ENCODE peak calls at places on chromosomes 12 and 14, in nine cellular contexts. One of them, this sample, is unnamed.
A peak's percentile ranks its signal among the peaks of the same experiment; 100 is the strongest.

GRCh38 chr12:9992296-9992695 is 6.6 kb downstream of the CLEC1B start:
- DNase-seq in COR-L47: no peak
- DNase-seq in breast epithelium: no peak
- DNase-seq in stimulated activated CD8-positive, alpha-beta memory T cell treated with anti-CD3 and anti-CD28 coated beads, Interleukin-4, amount 100 ng/mL, for 4 hours: no peak
- DNase-seq in right cardiac atrium: no peak
- DNase-seq in substantia nigra: no peak
- DNase-seq in HEK293T: no peak
- DNase-seq in activated B cell treated with CpG ODN at 0.5 μM for 24 hours: no peak
- DNase-seq in activated CD4-positive, alpha-beta T cell treated with anti-CD3 and anti-CD28 coated beads, Interleukin-2, amount 10 ng/mL, durations not matched to agents 7 days and 5 days: no peak
- DNase-seq in this sample: no peak

GRCh38 chr12:4899361-4899760 is 10.3 kb upstream of the KCNA1 start:
- DNase-seq in COR-L47: no peak
- DNase-seq in breast epithelium: no peak
- DNase-seq in stimulated activated CD8-positive, alpha-beta memory T cell treated with anti-CD3 and anti-CD28 coated beads, Interleukin-4, amount 100 ng/mL, for 4 hours: no peak
- DNase-seq in right cardiac atrium: no peak
- DNase-seq in substantia nigra: no peak
- DNase-seq in HEK293T: no peak
- DNase-seq in activated B cell treated with CpG ODN at 0.5 μM for 24 hours: no peak
- DNase-seq in activated CD4-positive, alpha-beta T cell treated with anti-CD3 and anti-CD28 coated beads, Interleukin-2, amount 10 ng/mL, durations not matched to agents 7 days and 5 days: no peak
- DNase-seq in this sample: no peak

GRCh38 chr12:107126688-107127481 is 33.5 kb upstream of the CRY1 start:
- DNase-seq in COR-L47: peak; percentile 52
- DNase-seq in breast epithelium: no peak
- DNase-seq in stimulated activated CD8-positive, alpha-beta memory T cell treated with anti-CD3 and anti-CD28 coated beads, Interleukin-4, amount 100 ng/mL, for 4 hours: no peak
- DNase-seq in right cardiac atrium: no peak
- DNase-seq in substantia nigra: no peak
- DNase-seq in HEK293T: no peak
- DNase-seq in activated B cell treated with CpG ODN at 0.5 μM for 24 hours: no peak
- DNase-seq in activated CD4-positive, alpha-beta T cell treated with anti-CD3 and anti-CD28 coated beads, Interleukin-2, amount 10 ng/mL, durations not matched to agents 7 days and 5 days: peak; percentile 9
- DNase-seq in this sample: no peak

GRCh38 chr14:87810711-87811110 is 182.3 kb downstream of the GALC start:
- DNase-seq in COR-L47: no peak
- DNase-seq in breast epithelium: no peak
- DNase-seq in stimulated activated CD8-positive, alpha-beta memory T cell treated with anti-CD3 and anti-CD28 coated beads, Interleukin-4, amount 100 ng/mL, for 4 hours: no peak
- DNase-seq in right cardiac atrium: no peak
- DNase-seq in substantia nigra: no peak
- DNase-seq in HEK293T: no peak
- DNase-seq in activated B cell treated with CpG ODN at 0.5 μM for 24 hours: no peak
- DNase-seq in activated CD4-positive, alpha-beta T cell treated with anti-CD3 and anti-CD28 coated beads, Interleukin-2, amount 10 ng/mL, durations not matched to agents 7 days and 5 days: no peak
- DNase-seq in this sample: no peak

GRCh38 chr12:130335517-130336392 is 1.9 kb upstream of the PIWIL1 start:
- DNase-seq in COR-L47: peak; percentile 52
- DNase-seq in breast epithelium: no peak
- DNase-seq in stimulated activated CD8-positive, alpha-beta memory T cell treated with anti-CD3 and anti-CD28 coated beads, Interleukin-4, amount 100 ng/mL, for 4 hours: no peak
- DNase-seq in right cardiac atrium: no peak
- DNase-seq in substantia nigra: no peak
- DNase-seq in HEK293T: peak; percentile 51
- DNase-seq in activated B cell treated with CpG ODN at 0.5 μM for 24 hours: no peak
- DNase-seq in activated CD4-positive, alpha-beta T cell treated with anti-CD3 and anti-CD28 coated beads, Interleukin-2, amount 10 ng/mL, durations not matched to agents 7 days and 5 days: peak; percentile 50
- DNase-seq in this sample: no peak

GRCh38 chr12:96211989-96212388 is 17.8 kb downstream of the ELK3 start:
- DNase-seq in COR-L47: no peak
- DNase-seq in breast epithelium: no peak
- DNase-seq in stimulated activated CD8-positive, alpha-beta memory T cell treated with anti-CD3 and anti-CD28 coated beads, Interleukin-4, amount 100 ng/mL, for 4 hours: no peak
- DNase-seq in right cardiac atrium: no peak
- DNase-seq in substantia nigra: no peak
- DNase-seq in HEK293T: no peak
- DNase-seq in activated B cell treated with CpG ODN at 0.5 μM for 24 hours: no peak
- DNase-seq in activated CD4-positive, alpha-beta T cell treated with anti-CD3 and anti-CD28 coated beads, Interleukin-2, amount 10 ng/mL, durations not matched to agents 7 days and 5 days: no peak
- DNase-seq in this sample: no peak

GRCh38 chr12:131085816-131086591 is 132.3 kb downstream of the ADGRD1 start:
- DNase-seq in COR-L47: no peak
- DNase-seq in breast epithelium: no peak
- DNase-seq in stimulated activated CD8-positive, alpha-beta memory T cell treated with anti-CD3 and anti-CD28 coated beads, Interleukin-4, amount 100 ng/mL, for 4 hours: no peak
- DNase-seq in right cardiac atrium: peak; percentile 32
- DNase-seq in substantia nigra: no peak
- DNase-seq in HEK293T: no peak
- DNase-seq in activated B cell treated with CpG ODN at 0.5 μM for 24 hours: peak; percentile 7
- DNase-seq in activated CD4-positive, alpha-beta T cell treated with anti-CD3 and anti-CD28 coated beads, Interleukin-2, amount 10 ng/mL, durations not matched to agents 7 days and 5 days: no peak
- DNase-seq in this sample: peak; percentile 35

GRCh38 chr12:105834496-105834895 is 304.3 kb downstream of the NUAK1 start:
- DNase-seq in COR-L47: no peak
- DNase-seq in breast epithelium: no peak
- DNase-seq in stimulated activated CD8-positive, alpha-beta memory T cell treated with anti-CD3 and anti-CD28 coated beads, Interleukin-4, amount 100 ng/mL, for 4 hours: no peak
- DNase-seq in right cardiac atrium: no peak
- DNase-seq in substantia nigra: no peak
- DNase-seq in HEK293T: no peak
- DNase-seq in activated B cell treated with CpG ODN at 0.5 μM for 24 hours: no peak
- DNase-seq in activated CD4-positive, alpha-beta T cell treated with anti-CD3 and anti-CD28 coated beads, Interleukin-2, amount 10 ng/mL, durations not matched to agents 7 days and 5 days: no peak
- DNase-seq in this sample: no peak